ENCODE peak calls at places on chromosomes 16 and 17, in six cellular contexts. D is right cardiac atrium; U is left colon; A is B cell; Y is activated T-helper 17 cell treated with anti-CD3 and anti-CD28 coated beads, Interleukin-2, amount 50 U/mL, for 72 hours; E is activated naive CD8-positive, alpha-beta T cell treated with anti-CD3 and anti-CD28 coated beads, Interleukin-2, amount 10 ng/mL, durations not matched to agents 7 days and 5 days. K is an unnamed sample.

GRCh38 chr17:75182319-75182568 is 515 bp downstream of the SUMO2 start:
- ATAC-seq in E (no peak), A (no peak), U (peak; percentile 4), D (no peak), Y (no peak), K (no peak)

GRCh38 chr16:49189286-49189685 is 92.4 kb downstream of the CBLN1 start:
- ATAC-seq in A (no peak), E (no peak), Y (no peak), U (no peak), D (no peak), K (no peak)

GRCh38 chr17:34580685-34581445 is 1.5 kb downstream of the TMEM132E start:
- ATAC-seq in Y (no peak), U (no peak), E (no peak), A (no peak), D (no peak), K (no peak)

GRCh38 chr17:4518901-4519300 is 20.2 kb downstream of the SPNS2 start:
- ATAC-seq in D (peak; percentile 4), U (no peak), E (no peak), A (no peak), Y (no peak), K (no peak)

GRCh38 chr17:70169707-70170597 is 620 bp downstream of the KCNJ2 start:
- ATAC-seq in A (no peak), E (no peak), U (peak; percentile 46), Y (peak; percentile 16), D (peak; percentile 58), K (peak; percentile 55)

GRCh38 chr17:65455154-65455971 is 106.1 kb downstream of the AXIN2 start:
- ATAC-seq in U (no peak), E (no peak), Y (no peak), A (no peak), D (no peak), K (no peak)

GRCh38 chr16:35310999-35311398 is 1851.6 kb downstream of the TP53TG3F start:
- ATAC-seq in U (no peak), Y (no peak), A (no peak), D (no peak), E (no peak), K (no peak)

GRCh38 chr16:4570086-4570485 is 13.9 kb downstream of the C16orf96 start:
- ATAC-seq in U (no peak), E (no peak), D (no peak), Y (no peak), A (no peak), K (no peak)

GRCh38 chr17:33778505-33779398 is 476.3 kb upstream of the CCL2 start:
- ATAC-seq in E (no peak), Y (no peak), D (no peak), A (peak; percentile 45), U (peak; percentile 45), K (no peak)

GRCh38 chr17:27396045-27396444 is 60.2 kb upstream of the KSR1 start:
- ATAC-seq in E (no peak), D (peak; percentile 75), U (no peak), Y (no peak), A (no peak), K (no peak)

GRCh38 chr16:89924298-89924924 is 1.3 kb downstream of the TUBB3 start:
- ATAC-seq in Y (no peak), U (no peak), D (no peak), A (peak; percentile 19), E (no peak), K (no peak)

GRCh38 chr16:80974649-80975376 is 31.9 kb downstream of the CMC2 start:
- ATAC-seq in A (no peak), U (peak; percentile 14), Y (no peak), E (no peak), D (peak; percentile 74), K (no peak)

GRCh38 chr17:50575581-50576210 is 15.2 kb downstream of the CACNA1G start:
- ATAC-seq in U (peak; percentile 36), D (no peak), A (no peak), Y (no peak), E (no peak), K (no peak)

GRCh38 chr17:17051791-17052461 is 9.7 kb downstream of the MPRIP start:
- ATAC-seq in U (peak; percentile 81), A (no peak), Y (peak; percentile 32), D (peak; percentile 32), E (no peak), K (no peak)

GRCh38 chr17:50645748-50646682 is 11.3 kb downstream of the ABCC3 start:
- ATAC-seq in A (no peak), U (no peak), Y (no peak), E (no peak), D (no peak), K (no peak)

GRCh38 chr17:82528484-82529265 is 9.1 kb downstream of the FOXK2 start:
- ATAC-seq in D (peak; percentile 90), Y (no peak), U (peak; percentile 97), A (no peak), E (peak; percentile 87), K (peak; percentile 83)

GRCh38 chr17:36880506-36880905 is 56.8 kb upstream of the LHX1 start:
- ATAC-seq in U (no peak), E (no peak), D (no peak), Y (peak; percentile 82), A (no peak), K (no peak)

GRCh38 chr16:3997231-3997841 is 116.8 kb upstream of the CREBBP start:
- ATAC-seq in D (no peak), Y (no peak), A (no peak), U (no peak), E (no peak), K (no peak)

K was measured in gastroesophageal sphincter.